ENCODE peak calls at places on chromosome 14, in four cellular contexts. One of them, this sample, is unnamed.

GRCh38 chr14:100476012-100476822 is 111.0 kb downstream of the BEGAIN start:
- DNase-seq in astrocyte of the spinal cord: peak
- DNase-seq in T follicular helper cell: no peak
- DNase-seq in AG20443: peak
- DNase-seq in this sample: no peak

GRCh38 chr14:37903561-37904191 is 304.0 kb upstream of the SSTR1 start:
- DNase-seq in astrocyte of the spinal cord: peak
- DNase-seq in AG20443: peak
- DNase-seq in T follicular helper cell: no peak
- DNase-seq in this sample: no peak

GRCh38 chr14:35385042-35385839 is 19.3 kb downstream of the NFKBIA start:
- DNase-seq in AG20443: peak
- DNase-seq in astrocyte of the spinal cord: peak
- DNase-seq in T follicular helper cell: no peak
- DNase-seq in this sample: no peak

GRCh38 chr14:96166475-96167223 is 38.0 kb upstream of the BDKRB2 start:
- DNase-seq in AG20443: no peak
- DNase-seq in astrocyte of the spinal cord: no peak
- DNase-seq in T follicular helper cell: no peak
- DNase-seq in this sample: no peak

GRCh38 chr14:94773682-94774211 is 3.8 kb upstream of the GSC start:
- DNase-seq in astrocyte of the spinal cord: no peak
- DNase-seq in T follicular helper cell: no peak
- DNase-seq in AG20443: no peak
- DNase-seq in this sample: no peak

GRCh38 chr14:33846100-33846824 is 104.6 kb downstream of the EGLN3 start:
- DNase-seq in T follicular helper cell: no peak
- DNase-seq in AG20443: no peak
- DNase-seq in astrocyte of the spinal cord: no peak
- DNase-seq in this sample: no peak

GRCh38 chr14:72907886-72908285 is 14.0 kb upstream of the DPF3 start:
- DNase-seq in T follicular helper cell: no peak
- DNase-seq in AG20443: peak
- DNase-seq in astrocyte of the spinal cord: peak
- DNase-seq in this sample: no peak

GRCh38 chr14:75981426-75981825 is 369 bp downstream of the TGFB3 start:
- DNase-seq in AG20443: no peak
- DNase-seq in astrocyte of the spinal cord: no peak
- DNase-seq in T follicular helper cell: no peak
- DNase-seq in this sample: no peak

GRCh38 chr14:99413972-99414371 is 66.7 kb downstream of the SETD3 start:
- DNase-seq in AG20443: no peak
- DNase-seq in T follicular helper cell: no peak
- DNase-seq in astrocyte of the spinal cord: no peak
- DNase-seq in this sample: no peak

GRCh38 chr14:51873221-51873893 is 12.9 kb downstream of the GNG2 start:
- DNase-seq in AG20443: peak
- DNase-seq in astrocyte of the spinal cord: peak
- DNase-seq in T follicular helper cell: no peak
- DNase-seq in this sample: no peak

GRCh38 chr14:41749425-41749824 is 142.7 kb downstream of the LRFN5 start:
- DNase-seq in astrocyte of the spinal cord: peak
- DNase-seq in AG20443: no peak
- DNase-seq in T follicular helper cell: no peak
- DNase-seq in this sample: no peak

GRCh38 chr14:99774526-99775307 is 18.5 kb upstream of the EML1 start:
- DNase-seq in astrocyte of the spinal cord: peak
- DNase-seq in T follicular helper cell: no peak
- DNase-seq in AG20443: peak
- DNase-seq in this sample: no peak

GRCh38 chr14:59305836-59306555 is 117.5 kb downstream of the DAAM1 start:
- DNase-seq in astrocyte of the spinal cord: peak
- DNase-seq in AG20443: peak
- DNase-seq in T follicular helper cell: no peak
- DNase-seq in this sample: no peak

GRCh38 chr14:54818201-54819133 is 84.2 kb downstream of the GCH1 start:
- DNase-seq in AG20443: peak
- DNase-seq in astrocyte of the spinal cord: peak
- DNase-seq in T follicular helper cell: no peak
- DNase-seq in this sample: no peak